ENCODE peak calls at places on chromosome 1, in five cellular contexts. O is stomach; X is iPS DF 6.9; R is tibial artery; A is CD4-positive, alpha-beta memory T cell. S is an unnamed sample.

GRCh38 chr1:178962853-178963810 is 62.6 kb upstream of the FAM20B start:
- DNase-seq in X (no peak), A (no peak), O (no peak), R (no peak), S (no peak)

GRCh38 chr1:108590947-108591346 is 31.0 kb downstream of the EEIG2 start:
- DNase-seq in O (no peak), A (peak; percentile 67), X (no peak), R (no peak), S (no peak)

GRCh38 chr1:98421098-98421460 is 240.4 kb upstream of the SNX7 start:
- DNase-seq in O (no peak), X (no peak), A (no peak), R (no peak), S (no peak)

GRCh38 chr1:107262472-107263286 is 121.8 kb downstream of the NTNG1 start:
- DNase-seq in R (no peak), O (no peak), A (no peak), X (no peak), S (no peak)

GRCh38 chr1:87786861-87787548 is 458.3 kb downstream of the LMO4 start:
- DNase-seq in R (no peak), A (no peak), O (no peak), X (no peak), S (no peak)

GRCh38 chr1:63799810-63800209 is 26.0 kb downstream of the ROR1 start:
- DNase-seq in O (no peak), X (no peak), R (no peak), A (no peak), S (no peak)

GRCh38 chr1:11037740-11038182 is 9.3 kb downstream of the MASP2 start:
- DNase-seq in R (peak; percentile 91), X (peak; percentile 82), O (peak; percentile 93), A (peak; percentile 83), S (peak; percentile 87)

GRCh38 chr1:2209400-2210083 is 15.0 kb upstream of the FAAP20 start:
- DNase-seq in X (no peak), A (no peak), O (no peak), R (peak; percentile 72), S (no peak)

GRCh38 chr1:15351301-15351700 is 58.4 kb upstream of the EFHD2 start:
- DNase-seq in X (no peak), O (no peak), R (no peak), A (no peak), S (peak; percentile 50)

GRCh38 chr1:79497193-79497773 is 490.8 kb upstream of the ADGRL4 start:
- DNase-seq in O (no peak), R (no peak), A (no peak), X (no peak), S (no peak)

GRCh38 chr1:235073331-235073967 is 55.2 kb downstream of the TOMM20 start:
- DNase-seq in X (no peak), A (no peak), O (peak; percentile 93), R (no peak), S (peak; percentile 81)

GRCh38 chr1:179773264-179773663 is 30.2 kb downstream of the FAM163A start:
- DNase-seq in O (no peak), R (no peak), X (no peak), A (no peak), S (no peak)

GRCh38 chr1:59638172-59638800 is 176.5 kb upstream of the HOOK1 start:
- DNase-seq in R (no peak), X (no peak), O (no peak), A (no peak), S (no peak)

GRCh38 chr1:232403017-232403714 is 226.8 kb downstream of the SIPA1L2 start:
- DNase-seq in A (no peak), X (no peak), R (no peak), O (no peak), S (no peak)

GRCh38 chr1:232409584-232409983 is 220.3 kb downstream of the SIPA1L2 start:
- DNase-seq in X (no peak), O (no peak), A (no peak), R (no peak), S (no peak)

GRCh38 chr1:232404981-232405380 is 225.0 kb downstream of the SIPA1L2 start:
- DNase-seq in R (no peak), O (no peak), A (no peak), X (no peak), S (no peak)

GRCh38 chr1:232404227-232404626 is 225.7 kb downstream of the SIPA1L2 start:
- DNase-seq in O (no peak), R (no peak), A (no peak), X (no peak), S (no peak)

GRCh38 chr1:232407120-232407519 is 222.8 kb downstream of the SIPA1L2 start:
- DNase-seq in X (no peak), R (no peak), A (no peak), O (no peak), S (no peak)
- H3K4me1 ChIP-seq in X (no peaks in the 10 kb centered on the region), R (no peaks in the 10 kb centered on the region), A (no peaks in the 10 kb centered on the region), O (no peaks in the 10 kb centered on the region), S (no peaks in the 10 kb centered on the region)

DNA sequence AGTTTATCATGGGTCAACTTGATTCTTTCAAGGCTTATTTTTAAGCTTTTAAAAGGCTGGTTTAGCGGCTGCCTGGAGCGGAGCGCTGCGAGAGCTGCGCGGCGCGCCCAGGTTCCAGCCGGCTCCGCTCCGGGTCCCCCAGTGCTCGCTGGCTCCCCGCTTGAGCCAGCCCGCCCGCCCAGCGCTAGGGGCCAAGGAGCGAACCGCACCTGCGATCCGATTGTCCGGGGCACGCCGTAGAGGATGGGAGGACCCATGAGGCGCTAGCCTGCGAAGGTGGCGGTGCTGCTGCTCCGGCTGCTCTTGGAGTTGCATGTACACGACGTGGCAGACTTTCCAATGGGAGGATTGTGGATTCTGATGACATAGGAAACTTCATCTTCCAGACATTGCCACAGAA is 9.9 kb upstream of the CFHR4 start:
- DNase-seq in X (peak; percentile 50), R (no peak), A (no peak), O (no peak), S (peak; percentile 36)
- H3K4me3 ChIP-seq in X (no peak overlapping the region), R (no peak overlapping the region), A (no peak overlapping the region), O (no peak overlapping the region), S (no peak overlapping the region)

GRCh38 chr1:230195199-230195598 is 128.2 kb downstream of the GALNT2 start:
- DNase-seq in R (no peak), A (no peak), O (peak; percentile 15), X (no peak), S (no peak)

GRCh38 chr1:230199034-230199433 is 132.0 kb downstream of the GALNT2 start:
- DNase-seq in R (no peak), O (peak; percentile 24), X (no peak), A (no peak), S (no peak)

GRCh38 chr1:230200276-230200675 is 133.2 kb downstream of the GALNT2 start:
- DNase-seq in O (peak; percentile 21), X (no peak), R (no peak), A (no peak), S (no peak)

GRCh38 chr1:230196077-230196476 is 129.0 kb downstream of the GALNT2 start:
- DNase-seq in X (no peak), O (peak; percentile 4), A (no peak), R (no peak), S (no peak)

DNA sequence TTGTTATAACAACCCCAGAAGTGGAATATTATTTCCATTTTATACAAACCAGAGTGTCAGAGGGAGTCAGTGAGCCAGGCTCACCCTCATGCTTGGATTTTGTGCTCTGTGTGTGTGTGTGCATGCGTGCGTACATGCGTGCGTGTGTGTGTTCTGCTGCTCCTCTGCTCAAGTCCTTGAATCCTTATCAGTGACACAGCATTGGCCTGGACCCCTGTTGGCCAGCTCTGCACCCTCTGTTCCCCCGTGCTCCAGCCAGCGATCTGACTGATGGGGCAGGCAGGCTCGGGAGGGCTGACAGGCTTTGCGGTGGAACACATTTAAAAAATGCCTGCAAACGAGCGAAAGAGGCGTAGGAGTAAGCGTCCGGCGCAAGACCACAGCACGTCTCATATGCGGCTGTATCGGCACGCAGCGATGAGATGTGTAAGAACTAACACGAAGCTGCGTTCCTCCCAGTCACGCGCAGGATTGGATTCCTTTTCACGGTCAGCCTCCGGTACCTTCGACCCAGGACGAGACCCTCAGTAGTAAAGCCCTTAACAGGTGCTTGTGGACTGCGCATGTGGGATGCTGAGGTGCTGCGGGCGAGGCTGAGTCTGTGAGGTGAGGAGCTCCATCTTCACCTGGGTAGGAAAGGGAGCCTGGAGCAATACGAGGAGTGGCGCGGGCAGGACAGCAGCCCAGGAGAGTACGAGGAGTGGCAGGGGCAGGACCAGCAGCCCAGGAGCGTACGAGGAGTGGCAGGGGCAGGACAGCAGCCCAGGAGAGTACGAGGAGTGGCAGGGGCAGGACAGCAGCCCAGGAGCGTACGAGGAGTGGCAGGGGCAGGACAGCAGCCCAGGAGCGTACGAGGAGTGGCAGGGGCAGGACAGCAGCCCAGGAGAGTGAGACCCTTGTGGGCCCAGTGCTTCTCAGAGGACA is 130.9 kb downstream of the GALNT2 start:
- DNase-seq in O (peak; percentile 26), A (no peak), X (no peak), R (no peak), S (peak; percentile 68)
- H3K36me3 ChIP-seq in O (peaks cover 2% of the 10 kb centered on the region), A (peaks cover 2% of the 10 kb centered on the region), X (no peaks in the 10 kb centered on the region), R (no peaks in the 10 kb centered on the region), S (no peaks in the 10 kb centered on the region)

DNA sequence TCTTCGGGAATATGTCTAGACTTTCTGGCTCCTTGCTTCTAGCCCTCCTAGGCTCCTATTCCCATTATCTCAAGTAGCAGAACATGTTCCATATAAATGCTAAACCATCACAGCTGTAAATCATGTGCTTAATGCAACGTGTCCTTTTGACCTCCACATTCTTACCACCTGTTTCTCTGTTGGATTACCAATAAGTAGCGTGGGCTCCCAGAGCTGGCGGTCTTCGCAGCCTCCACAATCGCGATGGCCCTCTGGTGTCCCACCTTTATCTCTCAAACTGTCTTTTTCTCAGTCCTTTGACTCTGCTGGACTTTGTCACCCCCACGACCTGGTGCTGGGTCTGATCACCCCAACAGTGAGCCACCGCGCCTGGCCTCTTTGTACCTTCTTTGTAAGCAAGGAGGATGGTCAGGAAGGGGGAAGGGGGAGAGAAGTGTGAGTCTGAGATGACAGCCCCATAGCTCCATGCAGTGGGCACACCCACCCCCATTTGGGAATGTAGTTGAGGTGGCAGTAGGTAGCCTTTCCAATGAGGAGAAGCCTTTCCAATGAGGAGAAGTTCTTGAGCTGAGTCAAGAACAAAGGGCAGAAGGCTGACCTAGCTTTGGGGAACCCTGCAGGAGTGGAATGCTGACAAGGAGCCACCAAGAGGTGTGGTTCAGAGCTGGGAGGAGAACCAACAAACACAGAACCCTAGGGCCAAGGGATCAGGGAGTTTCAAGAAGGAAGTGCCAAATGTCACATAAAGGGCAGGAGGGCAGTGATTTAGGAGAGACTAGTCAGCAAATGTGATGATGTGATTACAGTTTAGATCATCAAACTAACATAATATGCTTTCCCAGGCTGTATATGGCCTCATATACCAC is 14.2 kb downstream of the TRAF5 start:
- DNase-seq in X (no peak), R (no peak), A (no peak), O (no peak), S (no peak)
- H3K4me1 ChIP-seq in X (peaks cover 4% of the 10 kb centered on the region), R (peaks cover 25% of the 10 kb centered on the region), A (peaks cover 96% of the 10 kb centered on the region), O (peaks cover 67% of the 10 kb centered on the region), S (peaks cover 38% of the 10 kb centered on the region)

DNA sequence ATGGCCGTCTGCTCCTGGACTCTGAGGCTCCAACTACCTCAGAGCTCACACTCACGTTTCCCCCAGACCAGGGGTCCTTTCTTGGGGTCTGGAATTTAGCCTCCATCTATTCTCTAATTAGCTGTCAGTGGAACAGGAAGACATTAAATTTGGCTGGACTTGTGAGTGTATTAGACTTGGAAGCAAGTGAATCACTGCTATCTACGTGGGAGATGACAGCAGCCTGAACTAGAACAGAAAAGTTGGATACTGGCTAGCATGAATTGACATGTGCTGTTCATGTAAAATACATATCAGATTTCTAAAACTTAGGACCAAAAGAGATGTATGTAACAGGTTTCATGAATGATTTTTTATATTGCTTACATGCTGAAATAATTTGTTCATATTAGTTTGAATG is 28.0 kb downstream of the TAF5L start:
- DNase-seq in O (no peak), R (no peak), A (no peak), X (no peak), S (no peak)
- H3K4me3 ChIP-seq in O (no peak overlapping the region), R (peak overlapping the region; percentile 11), A (no peak overlapping the region), X (no peak overlapping the region), S (no peak overlapping the region)